ENCODE peak calls at places on chromosomes 1 and 21, in seven cellular contexts. S is T-helper 1 cell, G is putamen, Y is stomach, Z is heart right ventricle, C is fibroblast of the conjunctiva, W is spleen. U is an unnamed sample.

GRCh38 chr1:159927887-159928431 is 2.7 kb upstream of the TAGLN2 start:
- DNase-seq in Y (no peak), Z (no peak), G (no peak), C (no peak), S (no peak), W (peak; percentile 76), U (no peak)

GRCh38 chr1:238562376-238562775 is 671.7 kb upstream of the ZP4 start:
- DNase-seq in S (no peak), W (no peak), Y (no peak), C (no peak), G (no peak), Z (no peak), U (no peak)

GRCh38 chr1:203274603-203275381 is 30.5 kb upstream of the BTG2 start:
- DNase-seq in W (peak; percentile 81), C (no peak), Y (no peak), S (no peak), Z (no peak), G (peak; percentile 95), U (peak; percentile 77)

GRCh38 chr1:155801149-155801548 is 55.9 kb downstream of the GON4L start:
- DNase-seq in G (no peak), C (no peak), W (no peak), Y (no peak), Z (no peak), S (no peak), U (no peak)

GRCh38 chr1:87805661-87806376 is 477.1 kb downstream of the LMO4 start:
- DNase-seq in Z (no peak), G (no peak), W (no peak), S (no peak), Y (no peak), C (peak; percentile 28), U (no peak)

GRCh38 chr21:32813265-32813903 is 41.8 kb upstream of the PAXBP1 start:
- DNase-seq in Y (no peak), Z (no peak), G (no peak), S (no peak), W (no peak), C (no peak), U (peak; percentile 77)

GRCh38 chr1:99685516-99686180 is 39.7 kb downstream of the PALMD start:
- DNase-seq in Z (peak; percentile 68), S (no peak), G (peak; percentile 42), W (no peak), Y (peak; percentile 80), C (peak; percentile 84), U (peak; percentile 54)

GRCh38 chr1:216614011-216614934 is 109.0 kb downstream of the ESRRG start:
- DNase-seq in Z (no peak), W (no peak), C (no peak), G (no peak), Y (no peak), S (no peak), U (no peak)

GRCh38 chr1:117678246-117678977 is 72.6 kb downstream of the TENT5C start:
- DNase-seq in G (no peak), W (no peak), C (no peak), S (no peak), Z (no peak), Y (peak; percentile 66), U (no peak)

GRCh38 chr1:204256531-204256930 is 42.7 kb upstream of the GOLT1A start:
- DNase-seq in G (no peak), C (no peak), Y (no peak), S (no peak), Z (no peak), W (no peak), U (no peak)

GRCh38 chr1:201659576-201659975 is 120.6 kb downstream of the NAV1 start:
- DNase-seq in W (no peak), C (no peak), S (no peak), Z (no peak), Y (no peak), G (no peak), U (no peak)

GRCh38 chr1:201593200-201593828 is 54.4 kb downstream of the NAV1 start:
- DNase-seq in C (peak; percentile 96), Z (no peak), Y (no peak), S (no peak), G (no peak), W (peak; percentile 59), U (no peak)

GRCh38 chr1:173603056-173603591 is at the start of gene SLC9C2:
- DNase-seq in W (no peak), Y (peak; percentile 46), S (no peak), Z (no peak), C (peak; percentile 1), G (peak; percentile 2), U (peak; percentile 33)

GRCh38 chr1:225954753-225955152 is 13.7 kb upstream of the LEFTY2 start:
- DNase-seq in Z (no peak), C (no peak), Y (no peak), W (no peak), G (no peak), S (no peak), U (no peak)